ENCODE peak calls at places on chromosomes 12 and 14, in eight cellular contexts. One of them, this sample, is unnamed.

GRCh38 chr14:95480109-95480886 is 36.2 kb downstream of the SYNE3 start:
- DNase-seq in astrocyte of the cerebellum: no peak
- DNase-seq in esophagus squamous epithelium: no peak
- DNase-seq in dorsolateral prefrontal cortex: no peak
- DNase-seq in CD14-positive monocyte: no peak
- DNase-seq in lower lobe of right lung: no peak
- DNase-seq in GM13976: peak; percentile 68
- DNase-seq in neural progenitor cell: no peak
- DNase-seq in this sample: no peak

GRCh38 chr12:109727746-109728726 is 14.4 kb downstream of the FAM222A start:
- DNase-seq in CD14-positive monocyte: peak; percentile 25
- DNase-seq in dorsolateral prefrontal cortex: peak; percentile 3
- DNase-seq in neural progenitor cell: no peak
- DNase-seq in esophagus squamous epithelium: no peak
- DNase-seq in GM13976: no peak
- DNase-seq in lower lobe of right lung: peak; percentile 27
- DNase-seq in astrocyte of the cerebellum: no peak
- DNase-seq in this sample: no peak

GRCh38 chr14:94867931-94868597 is 98.2 kb upstream of the GSC start:
- DNase-seq in esophagus squamous epithelium: no peak
- DNase-seq in CD14-positive monocyte: no peak
- DNase-seq in astrocyte of the cerebellum: peak; percentile 18
- DNase-seq in dorsolateral prefrontal cortex: peak; percentile 74
- DNase-seq in neural progenitor cell: peak; percentile 24
- DNase-seq in lower lobe of right lung: no peak
- DNase-seq in GM13976: no peak
- DNase-seq in this sample: no peak

GRCh38 chr14:61812347-61813100 is 50.3 kb downstream of the SNAPC1 start:
- DNase-seq in dorsolateral prefrontal cortex: no peak
- DNase-seq in GM13976: peak; percentile 50
- DNase-seq in neural progenitor cell: peak; percentile 72
- DNase-seq in astrocyte of the cerebellum: no peak
- DNase-seq in CD14-positive monocyte: no peak
- DNase-seq in esophagus squamous epithelium: no peak
- DNase-seq in lower lobe of right lung: no peak
- DNase-seq in this sample: no peak

GRCh38 chr14:59281613-59282012 is 93.1 kb downstream of the DAAM1 start:
- DNase-seq in GM13976: no peak
- DNase-seq in astrocyte of the cerebellum: no peak
- DNase-seq in neural progenitor cell: no peak
- DNase-seq in CD14-positive monocyte: no peak
- DNase-seq in lower lobe of right lung: no peak
- DNase-seq in esophagus squamous epithelium: no peak
- DNase-seq in dorsolateral prefrontal cortex: no peak
- DNase-seq in this sample: no peak

GRCh38 chr12:41188841-41189394 is 798 bp downstream of the PDZRN4 start:
- DNase-seq in GM13976: no peak
- DNase-seq in CD14-positive monocyte: no peak
- DNase-seq in dorsolateral prefrontal cortex: peak; percentile 4
- DNase-seq in esophagus squamous epithelium: no peak
- DNase-seq in lower lobe of right lung: no peak
- DNase-seq in astrocyte of the cerebellum: no peak
- DNase-seq in neural progenitor cell: no peak
- DNase-seq in this sample: no peak

GRCh38 chr12:64876388-64877071 is 52.1 kb downstream of the TBC1D30 start:
- DNase-seq in astrocyte of the cerebellum: no peak
- DNase-seq in GM13976: no peak
- DNase-seq in CD14-positive monocyte: no peak
- DNase-seq in esophagus squamous epithelium: no peak
- DNase-seq in lower lobe of right lung: no peak
- DNase-seq in dorsolateral prefrontal cortex: no peak
- DNase-seq in neural progenitor cell: no peak
- DNase-seq in this sample: no peak

GRCh38 chr14:32010561-32011188 is 66.4 kb upstream of the ARHGAP5 start:
- DNase-seq in neural progenitor cell: no peak
- DNase-seq in CD14-positive monocyte: no peak
- DNase-seq in dorsolateral prefrontal cortex: no peak
- DNase-seq in lower lobe of right lung: no peak
- DNase-seq in GM13976: no peak
- DNase-seq in astrocyte of the cerebellum: no peak
- DNase-seq in esophagus squamous epithelium: no peak
- DNase-seq in this sample: no peak

GRCh38 chr14:103488960-103489359 is 33.7 kb downstream of the CKB start:
- DNase-seq in GM13976: no peak
- DNase-seq in dorsolateral prefrontal cortex: no peak
- DNase-seq in esophagus squamous epithelium: no peak
- DNase-seq in neural progenitor cell: no peak
- DNase-seq in lower lobe of right lung: no peak
- DNase-seq in CD14-positive monocyte: no peak
- DNase-seq in astrocyte of the cerebellum: no peak
- DNase-seq in this sample: no peak

GRCh38 chr12:25797335-25797863 is 161.1 kb upstream of the RASSF8 start:
- DNase-seq in lower lobe of right lung: no peak
- DNase-seq in dorsolateral prefrontal cortex: no peak
- DNase-seq in GM13976: no peak
- DNase-seq in astrocyte of the cerebellum: no peak
- DNase-seq in esophagus squamous epithelium: no peak
- DNase-seq in CD14-positive monocyte: no peak
- DNase-seq in neural progenitor cell: no peak
- DNase-seq in this sample: no peak

GRCh38 chr12:69107541-69107940 is 131.8 kb upstream of the CPSF6 start:
- DNase-seq in esophagus squamous epithelium: no peak
- DNase-seq in dorsolateral prefrontal cortex: no peak
- DNase-seq in astrocyte of the cerebellum: no peak
- DNase-seq in GM13976: no peak
- DNase-seq in CD14-positive monocyte: no peak
- DNase-seq in neural progenitor cell: no peak
- DNase-seq in lower lobe of right lung: no peak
- DNase-seq in this sample: no peak

GRCh38 chr14:50038398-50039119 is 77.8 kb downstream of the VCPKMT start:
- DNase-seq in GM13976: peak; percentile 79
- DNase-seq in esophagus squamous epithelium: no peak
- DNase-seq in lower lobe of right lung: no peak
- DNase-seq in CD14-positive monocyte: peak; percentile 94
- DNase-seq in neural progenitor cell: no peak
- DNase-seq in dorsolateral prefrontal cortex: no peak
- DNase-seq in astrocyte of the cerebellum: peak; percentile 55
- DNase-seq in this sample: no peak

GRCh38 chr12:117805865-117806264 is 162.9 kb downstream of the KSR2 start:
- DNase-seq in CD14-positive monocyte: no peak
- DNase-seq in esophagus squamous epithelium: no peak
- DNase-seq in dorsolateral prefrontal cortex: no peak
- DNase-seq in neural progenitor cell: no peak
- DNase-seq in astrocyte of the cerebellum: no peak
- DNase-seq in GM13976: no peak
- DNase-seq in lower lobe of right lung: no peak
- DNase-seq in this sample: no peak

GRCh38 chr12:132445884-132446471 is 44.0 kb upstream of the FBRSL1 start:
- DNase-seq in astrocyte of the cerebellum: no peak
- DNase-seq in lower lobe of right lung: peak; percentile 90
- DNase-seq in GM13976: no peak
- DNase-seq in CD14-positive monocyte: peak; percentile 86
- DNase-seq in neural progenitor cell: peak; percentile 92
- DNase-seq in dorsolateral prefrontal cortex: peak; percentile 22
- DNase-seq in esophagus squamous epithelium: no peak
- DNase-seq in this sample: no peak

GRCh38 chr12:79451988-79452387 is 238.8 kb downstream of the PAWR start:
- DNase-seq in esophagus squamous epithelium: no peak
- DNase-seq in astrocyte of the cerebellum: peak; percentile 92
- DNase-seq in lower lobe of right lung: no peak
- DNase-seq in neural progenitor cell: no peak
- DNase-seq in CD14-positive monocyte: no peak
- DNase-seq in GM13976: peak; percentile 0
- DNase-seq in dorsolateral prefrontal cortex: peak; percentile 25
- DNase-seq in this sample: peak; percentile 85

GRCh38 chr12:45938566-45938965 is 51.8 kb downstream of the SCAF11 start:
- DNase-seq in GM13976: no peak
- DNase-seq in CD14-positive monocyte: no peak
- DNase-seq in astrocyte of the cerebellum: no peak
- DNase-seq in neural progenitor cell: no peak
- DNase-seq in esophagus squamous epithelium: no peak
- DNase-seq in lower lobe of right lung: no peak
- DNase-seq in dorsolateral prefrontal cortex: no peak
- DNase-seq in this sample: no peak

GRCh38 chr14:23383041-23383440 is 6.2 kb downstream of the CMTM5 start:
- DNase-seq in neural progenitor cell: no peak
- DNase-seq in lower lobe of right lung: no peak
- DNase-seq in esophagus squamous epithelium: no peak
- DNase-seq in GM13976: no peak
- DNase-seq in CD14-positive monocyte: peak; percentile 14
- DNase-seq in dorsolateral prefrontal cortex: no peak
- DNase-seq in astrocyte of the cerebellum: no peak
- DNase-seq in this sample: no peak

GRCh38 chr12:12533238-12533829 is 29.3 kb downstream of the DUSP16 start:
- DNase-seq in GM13976: no peak
- DNase-seq in CD14-positive monocyte: no peak
- DNase-seq in dorsolateral prefrontal cortex: no peak
- DNase-seq in lower lobe of right lung: peak; percentile 69
- DNase-seq in esophagus squamous epithelium: no peak
- DNase-seq in neural progenitor cell: no peak
- DNase-seq in astrocyte of the cerebellum: peak; percentile 24
- DNase-seq in this sample: no peak

GRCh38 chr14:89952581-89952980 is 1.9 kb downstream of the EFCAB11 start:
- DNase-seq in dorsolateral prefrontal cortex: no peak
- DNase-seq in astrocyte of the cerebellum: no peak
- DNase-seq in lower lobe of right lung: no peak
- DNase-seq in CD14-positive monocyte: no peak
- DNase-seq in GM13976: no peak
- DNase-seq in neural progenitor cell: no peak
- DNase-seq in esophagus squamous epithelium: no peak
- DNase-seq in this sample: no peak

GRCh38 chr12:113189361-113189760 is 3.8 kb downstream of the RITA1 start:
- DNase-seq in GM13976: no peak
- DNase-seq in neural progenitor cell: no peak
- DNase-seq in CD14-positive monocyte: no peak
- DNase-seq in lower lobe of right lung: no peak
- DNase-seq in astrocyte of the cerebellum: no peak
- DNase-seq in dorsolateral prefrontal cortex: no peak
- DNase-seq in esophagus squamous epithelium: no peak
- DNase-seq in this sample: no peak

GRCh38 chr12:2248901-2249381 is 196.2 kb downstream of the CACNA1C start:
- DNase-seq in esophagus squamous epithelium: no peak
- DNase-seq in neural progenitor cell: no peak
- DNase-seq in GM13976: peak; percentile 70
- DNase-seq in astrocyte of the cerebellum: no peak
- DNase-seq in dorsolateral prefrontal cortex: no peak
- DNase-seq in lower lobe of right lung: no peak
- DNase-seq in CD14-positive monocyte: no peak
- DNase-seq in this sample: no peak

GRCh38 chr14:31692376-31692781 is 131.2 kb downstream of the NUBPL start:
- DNase-seq in astrocyte of the cerebellum: peak; percentile 81
- DNase-seq in GM13976: peak; percentile 27
- DNase-seq in neural progenitor cell: no peak
- DNase-seq in lower lobe of right lung: no peak
- DNase-seq in esophagus squamous epithelium: no peak
- DNase-seq in CD14-positive monocyte: no peak
- DNase-seq in dorsolateral prefrontal cortex: no peak
- DNase-seq in this sample: no peak

GRCh38 chr14:96706893-96707292 is 90.3 kb upstream of the VRK1 start:
- DNase-seq in dorsolateral prefrontal cortex: no peak
- DNase-seq in astrocyte of the cerebellum: no peak
- DNase-seq in esophagus squamous epithelium: no peak
- DNase-seq in GM13976: no peak
- DNase-seq in CD14-positive monocyte: no peak
- DNase-seq in lower lobe of right lung: no peak
- DNase-seq in neural progenitor cell: no peak
- DNase-seq in this sample: no peak

GRCh38 chr14:96705422-96706092 is 91.6 kb upstream of the VRK1 start:
- DNase-seq in esophagus squamous epithelium: no peak
- DNase-seq in lower lobe of right lung: no peak
- DNase-seq in GM13976: no peak
- DNase-seq in dorsolateral prefrontal cortex: no peak
- DNase-seq in neural progenitor cell: no peak
- DNase-seq in astrocyte of the cerebellum: no peak
- DNase-seq in CD14-positive monocyte: no peak
- DNase-seq in this sample: no peak

GRCh38 chr14:96711559-96712267 is 85.5 kb upstream of the VRK1 start:
- DNase-seq in esophagus squamous epithelium: no peak
- DNase-seq in neural progenitor cell: no peak
- DNase-seq in astrocyte of the cerebellum: no peak
- DNase-seq in lower lobe of right lung: no peak
- DNase-seq in dorsolateral prefrontal cortex: no peak
- DNase-seq in CD14-positive monocyte: no peak
- DNase-seq in GM13976: no peak
- DNase-seq in this sample: no peak

GRCh38 chr14:96710060-96710636 is 87.0 kb upstream of the VRK1 start:
- DNase-seq in esophagus squamous epithelium: no peak
- DNase-seq in astrocyte of the cerebellum: no peak
- DNase-seq in dorsolateral prefrontal cortex: no peak
- DNase-seq in CD14-positive monocyte: no peak
- DNase-seq in lower lobe of right lung: no peak
- DNase-seq in neural progenitor cell: no peak
- DNase-seq in GM13976: peak; percentile 43
- DNase-seq in this sample: no peak
- TF ChIP-seq CTCF in esophagus squamous epithelium: no peak
- TF ChIP-seq CTCF in astrocyte of the cerebellum: no peak
- TF ChIP-seq CTCF in dorsolateral prefrontal cortex: no peak
- TF ChIP-seq CTCF in CD14-positive monocyte: no peak
- TF ChIP-seq CTCF in lower lobe of right lung: no peak
- TF ChIP-seq CTCF in neural progenitor cell: no peak
- TF ChIP-seq CTCF in GM13976: no peak
- TF ChIP-seq CTCF in this sample: no peak

GRCh38 chr14:74018704-74019407 is at the start of the genes BBOF1 and ENTPD5:
- DNase-seq in neural progenitor cell: peak; percentile 93
- DNase-seq in dorsolateral prefrontal cortex: peak; percentile 81
- DNase-seq in esophagus squamous epithelium: peak; percentile 30
- DNase-seq in GM13976: peak; percentile 96
- DNase-seq in lower lobe of right lung: peak; percentile 92
- DNase-seq in CD14-positive monocyte: peak; percentile 83
- DNase-seq in astrocyte of the cerebellum: peak; percentile 44
- DNase-seq in this sample: peak; percentile 95
- TF ChIP-seq CTCF in neural progenitor cell: peak; percentile 8
- TF ChIP-seq CTCF in dorsolateral prefrontal cortex: no peak
- TF ChIP-seq CTCF in esophagus squamous epithelium: peak; percentile 7
- TF ChIP-seq CTCF in GM13976: no peak
- TF ChIP-seq CTCF in lower lobe of right lung: no peak
- TF ChIP-seq CTCF in CD14-positive monocyte: no peak
- TF ChIP-seq CTCF in astrocyte of the cerebellum: no peak
- TF ChIP-seq CTCF in this sample: no peak

GRCh38 chr14:68983210-68983609 is 4.1 kb upstream of the ACTN1 start:
- DNase-seq in GM13976: no peak
- DNase-seq in astrocyte of the cerebellum: no peak
- DNase-seq in neural progenitor cell: no peak
- DNase-seq in esophagus squamous epithelium: no peak
- DNase-seq in lower lobe of right lung: no peak
- DNase-seq in dorsolateral prefrontal cortex: no peak
- DNase-seq in CD14-positive monocyte: no peak
- DNase-seq in this sample: no peak
- TF ChIP-seq CTCF in GM13976: no peak
- TF ChIP-seq CTCF in astrocyte of the cerebellum: no peak
- TF ChIP-seq CTCF in neural progenitor cell: no peak
- TF ChIP-seq CTCF in esophagus squamous epithelium: no peak
- TF ChIP-seq CTCF in lower lobe of right lung: no peak
- TF ChIP-seq CTCF in dorsolateral prefrontal cortex: no peak
- TF ChIP-seq CTCF in CD14-positive monocyte: no peak
- TF ChIP-seq CTCF in this sample: no peak

DNA sequence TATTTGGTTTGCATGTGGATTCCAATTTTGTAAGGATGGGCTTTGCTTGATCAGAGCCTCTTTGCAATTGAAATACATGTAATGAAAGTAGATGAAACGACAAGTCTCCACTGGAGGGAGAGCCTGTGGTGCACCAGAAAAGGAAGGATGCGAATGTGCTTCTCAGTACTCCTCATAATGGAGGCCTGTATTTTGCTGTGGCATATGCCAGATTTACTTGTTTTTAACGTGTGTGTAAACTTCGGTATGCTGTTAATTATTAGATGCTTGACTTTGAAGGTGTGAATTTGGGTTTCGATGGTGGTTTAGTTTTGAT is 2.8 kb downstream of the DYRK2 start:
- DNase-seq in dorsolateral prefrontal cortex: no peak
- DNase-seq in esophagus squamous epithelium: no peak
- DNase-seq in astrocyte of the cerebellum: peak; percentile 44
- DNase-seq in CD14-positive monocyte: no peak
- DNase-seq in GM13976: peak; percentile 42
- DNase-seq in lower lobe of right lung: no peak
- DNase-seq in neural progenitor cell: peak; percentile 10
- DNase-seq in this sample: no peak
- TF ChIP-seq CTCF in dorsolateral prefrontal cortex: peak; percentile 12
- TF ChIP-seq CTCF in esophagus squamous epithelium: peak; percentile 31
- TF ChIP-seq CTCF in astrocyte of the cerebellum: peak; percentile 51
- TF ChIP-seq CTCF in CD14-positive monocyte: no peak
- TF ChIP-seq CTCF in GM13976: no peak
- TF ChIP-seq CTCF in lower lobe of right lung: no peak
- TF ChIP-seq CTCF in neural progenitor cell: peak; percentile 19
- TF ChIP-seq CTCF in this sample: peak; percentile 65